ENCODE peak calls at places on chromosomes 2 and 18, in ten cellular contexts. One of them, this sample, is unnamed.

GRCh38 chr2:113230531-113230930 is 48.2 kb downstream of the PAX8 start:
- DNase-seq in upper lobe of left lung: no peak
- DNase-seq in thyroid gland: no peak
- DNase-seq in body of pancreas: no peak
- DNase-seq in H1: no peak
- DNase-seq in lower leg skin: no peak
- DNase-seq in A549: no peak
- DNase-seq in HCT116: no peak
- DNase-seq in spleen: no peak
- DNase-seq in HepG2: no peak
- DNase-seq in this sample: no peak

GRCh38 chr18:59690216-59691045 is 6.8 kb downstream of the CCBE1 start:
- DNase-seq in upper lobe of left lung: no peak
- DNase-seq in thyroid gland: no peak
- DNase-seq in body of pancreas: no peak
- DNase-seq in H1: peak
- DNase-seq in lower leg skin: no peak
- DNase-seq in A549: no peak
- DNase-seq in HCT116: no peak
- DNase-seq in spleen: no peak
- DNase-seq in HepG2: no peak
- DNase-seq in this sample: no peak

GRCh38 chr2:188983427-188984101 is 9.4 kb downstream of the COL3A1 start:
- DNase-seq in upper lobe of left lung: no peak
- DNase-seq in thyroid gland: no peak
- DNase-seq in body of pancreas: no peak
- DNase-seq in H1: no peak
- DNase-seq in lower leg skin: no peak
- DNase-seq in A549: no peak
- DNase-seq in HCT116: peak
- DNase-seq in spleen: no peak
- DNase-seq in HepG2: peak
- DNase-seq in this sample: no peak

GRCh38 chr2:191740016-191740419 is 62.1 kb downstream of the NABP1 start:
- DNase-seq in upper lobe of left lung: no peak
- DNase-seq in thyroid gland: no peak
- DNase-seq in body of pancreas: no peak
- DNase-seq in H1: no peak
- DNase-seq in lower leg skin: no peak
- DNase-seq in A549: peak
- DNase-seq in HCT116: no peak
- DNase-seq in spleen: no peak
- DNase-seq in HepG2: no peak
- DNase-seq in this sample: no peak

GRCh38 chr18:61581578-61582204 is 248.5 kb downstream of the CDH20 start:
- DNase-seq in upper lobe of left lung: peak
- DNase-seq in thyroid gland: peak
- DNase-seq in body of pancreas: peak
- DNase-seq in H1: peak
- DNase-seq in lower leg skin: peak
- DNase-seq in A549: peak
- DNase-seq in HCT116: peak
- DNase-seq in spleen: peak
- DNase-seq in HepG2: peak
- DNase-seq in this sample: peak

GRCh38 chr2:160657206-160657605 is 163.6 kb upstream of the RBMS1 start:
- DNase-seq in upper lobe of left lung: no peak
- DNase-seq in thyroid gland: no peak
- DNase-seq in body of pancreas: peak
- DNase-seq in H1: no peak
- DNase-seq in lower leg skin: no peak
- DNase-seq in A549: no peak
- DNase-seq in HCT116: no peak
- DNase-seq in spleen: no peak
- DNase-seq in HepG2: no peak
- DNase-seq in this sample: no peak

GRCh38 chr2:88261725-88262124 is 91.6 kb downstream of the THNSL2 start:
- DNase-seq in upper lobe of left lung: no peak
- DNase-seq in thyroid gland: no peak
- DNase-seq in body of pancreas: no peak
- DNase-seq in H1: no peak
- DNase-seq in lower leg skin: no peak
- DNase-seq in A549: no peak
- DNase-seq in HCT116: no peak
- DNase-seq in spleen: no peak
- DNase-seq in HepG2: no peak
- DNase-seq in this sample: no peak

GRCh38 chr18:6056171-6056932 is 161.0 kb upstream of the TMEM200C start:
- DNase-seq in upper lobe of left lung: no peak
- DNase-seq in thyroid gland: no peak
- DNase-seq in body of pancreas: no peak
- DNase-seq in H1: no peak
- DNase-seq in lower leg skin: no peak
- DNase-seq in A549: peak
- DNase-seq in HCT116: no peak
- DNase-seq in spleen: no peak
- DNase-seq in HepG2: peak
- DNase-seq in this sample: no peak

GRCh38 chr2:39664898-39665591 is 672 bp upstream of the TMEM178A start:
- DNase-seq in upper lobe of left lung: no peak
- DNase-seq in thyroid gland: peak
- DNase-seq in body of pancreas: no peak
- DNase-seq in H1: no peak
- DNase-seq in lower leg skin: no peak
- DNase-seq in A549: no peak
- DNase-seq in HCT116: no peak
- DNase-seq in spleen: no peak
- DNase-seq in HepG2: no peak
- DNase-seq in this sample: no peak

DNA sequence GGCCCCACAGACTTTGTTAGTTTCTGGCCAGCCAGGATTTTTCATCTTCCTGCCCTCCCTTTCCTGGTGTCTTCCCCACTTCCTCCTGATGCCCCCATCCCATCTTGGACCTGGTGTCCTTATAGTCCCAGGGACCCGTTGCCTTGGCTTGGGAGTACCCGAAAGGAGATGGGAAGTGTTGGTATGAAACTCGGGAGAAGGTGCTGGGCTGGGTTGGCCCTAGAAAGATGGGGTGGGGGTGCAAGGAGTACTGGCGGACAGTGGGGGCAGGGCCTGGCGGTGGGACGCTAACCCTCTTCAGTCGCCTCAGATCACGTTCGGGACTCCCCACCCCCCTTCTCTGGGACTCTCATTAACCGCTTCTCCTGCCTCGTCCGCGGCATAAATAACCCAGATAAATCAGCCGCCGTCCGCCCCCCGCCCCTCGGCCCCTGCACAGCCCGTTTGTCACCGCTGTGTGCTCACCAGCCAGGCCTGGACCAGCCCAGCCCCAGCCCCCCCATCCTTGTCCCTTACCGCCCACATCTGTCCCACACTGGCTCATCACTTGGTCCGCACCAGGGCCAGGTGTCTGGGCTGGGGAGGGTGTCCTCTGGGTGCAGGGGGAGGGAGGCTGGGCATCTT is 3.7 kb upstream of the ASIC4 start:
- DNase-seq in upper lobe of left lung: no peak
- DNase-seq in thyroid gland: no peak
- DNase-seq in body of pancreas: no peak
- DNase-seq in H1: no peak
- DNase-seq in lower leg skin: no peak
- DNase-seq in A549: no peak
- DNase-seq in HCT116: no peak
- DNase-seq in spleen: no peak
- DNase-seq in HepG2: no peak
- DNase-seq in this sample: no peak
- TF ChIP-seq POLR2A in upper lobe of left lung: no peak
- TF ChIP-seq POLR2A in thyroid gland: no peak
- TF ChIP-seq POLR2A in body of pancreas: no peak
- TF ChIP-seq POLR2A in H1: no peak
- TF ChIP-seq POLR2A in lower leg skin: no peak
- TF ChIP-seq POLR2A in A549: no peak
- TF ChIP-seq POLR2A in HCT116: no peak
- TF ChIP-seq POLR2A in spleen: no peak
- TF ChIP-seq POLR2A in HepG2: no peak
- TF ChIP-seq POLR2A in this sample: no peak

GRCh38 chr18:22279741-22280452 is 110.5 kb downstream of the GATA6 start:
- DNase-seq in upper lobe of left lung: no peak
- DNase-seq in thyroid gland: no peak
- DNase-seq in body of pancreas: no peak
- DNase-seq in H1: no peak
- DNase-seq in lower leg skin: no peak
- DNase-seq in A549: no peak
- DNase-seq in HCT116: no peak
- DNase-seq in spleen: no peak
- DNase-seq in HepG2: no peak
- DNase-seq in this sample: no peak

GRCh38 chr18:22283397-22283796 is 114.0 kb downstream of the GATA6 start:
- DNase-seq in upper lobe of left lung: no peak
- DNase-seq in thyroid gland: no peak
- DNase-seq in body of pancreas: no peak
- DNase-seq in H1: no peak
- DNase-seq in lower leg skin: no peak
- DNase-seq in A549: no peak
- DNase-seq in HCT116: no peak
- DNase-seq in spleen: no peak
- DNase-seq in HepG2: no peak
- DNase-seq in this sample: no peak

GRCh38 chr18:22280453-22280750 is 111.0 kb downstream of the GATA6 start:
- DNase-seq in upper lobe of left lung: no peak
- DNase-seq in thyroid gland: no peak
- DNase-seq in body of pancreas: no peak
- DNase-seq in H1: no peak
- DNase-seq in lower leg skin: no peak
- DNase-seq in A549: no peak
- DNase-seq in HCT116: no peak
- DNase-seq in spleen: no peak
- DNase-seq in HepG2: no peak
- DNase-seq in this sample: no peak

GRCh38 chr18:22284581-22285230 is 115.3 kb downstream of the GATA6 start:
- DNase-seq in upper lobe of left lung: no peak
- DNase-seq in thyroid gland: no peak
- DNase-seq in body of pancreas: no peak
- DNase-seq in H1: no peak
- DNase-seq in lower leg skin: no peak
- DNase-seq in A549: no peak
- DNase-seq in HCT116: no peak
- DNase-seq in spleen: no peak
- DNase-seq in HepG2: no peak
- DNase-seq in this sample: no peak

DNA sequence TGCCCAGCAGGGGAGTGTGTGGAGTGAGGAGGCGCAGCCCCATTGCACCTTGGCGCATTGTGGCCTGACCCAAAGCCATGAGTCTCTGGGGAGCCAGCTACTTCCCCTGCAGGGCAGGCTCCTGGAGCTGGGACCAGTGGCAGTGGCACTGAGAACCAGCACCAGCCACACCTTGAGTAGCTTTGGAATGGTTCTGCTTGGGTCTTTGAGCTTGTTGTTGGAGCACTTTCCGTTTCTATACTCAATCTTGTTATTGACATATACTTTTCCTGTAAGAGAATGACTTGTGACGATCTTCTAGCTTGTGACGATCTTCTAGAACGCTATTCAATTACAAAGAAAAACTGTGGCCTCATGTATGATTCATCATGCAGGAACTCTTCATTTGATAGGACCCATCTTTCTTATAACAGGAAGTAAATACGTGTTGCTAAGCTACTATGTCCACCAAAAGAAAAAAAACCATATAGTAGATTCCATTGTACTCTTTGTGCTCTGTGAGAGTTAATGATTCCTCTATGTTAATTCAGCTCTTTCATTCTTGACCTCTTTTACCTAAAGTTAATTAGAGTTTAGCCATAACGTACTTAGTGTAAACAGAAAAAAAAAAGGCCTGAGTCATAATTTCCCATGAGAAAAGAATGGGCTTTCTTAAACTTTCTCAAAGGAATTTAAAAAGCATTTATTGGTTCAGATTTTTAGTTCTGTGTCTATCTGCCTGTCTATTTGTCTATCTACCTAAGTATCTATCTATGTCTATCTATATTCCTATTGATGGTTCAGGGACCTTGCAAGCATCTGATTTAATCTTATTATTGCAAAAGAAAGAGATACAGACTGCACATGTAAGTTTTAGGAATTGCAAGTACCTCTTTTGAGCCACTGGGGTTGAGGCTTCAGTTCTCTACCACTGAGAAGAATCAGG is 113.2 kb downstream of the GATA6 start:
- DNase-seq in upper lobe of left lung: no peak
- DNase-seq in thyroid gland: no peak
- DNase-seq in body of pancreas: no peak
- DNase-seq in H1: no peak
- DNase-seq in lower leg skin: no peak
- DNase-seq in A549: peak
- DNase-seq in HCT116: peak
- DNase-seq in spleen: no peak
- DNase-seq in HepG2: peak
- DNase-seq in this sample: no peak
- TF ChIP-seq POLR2A in upper lobe of left lung: no peak
- TF ChIP-seq POLR2A in thyroid gland: no peak
- TF ChIP-seq POLR2A in body of pancreas: no peak
- TF ChIP-seq POLR2A in H1: no peak
- TF ChIP-seq POLR2A in lower leg skin: no peak
- TF ChIP-seq POLR2A in A549: no peak
- TF ChIP-seq POLR2A in HCT116: no peak
- TF ChIP-seq POLR2A in spleen: no peak
- TF ChIP-seq POLR2A in HepG2: no peak
- TF ChIP-seq POLR2A in this sample: no peak

DNA sequence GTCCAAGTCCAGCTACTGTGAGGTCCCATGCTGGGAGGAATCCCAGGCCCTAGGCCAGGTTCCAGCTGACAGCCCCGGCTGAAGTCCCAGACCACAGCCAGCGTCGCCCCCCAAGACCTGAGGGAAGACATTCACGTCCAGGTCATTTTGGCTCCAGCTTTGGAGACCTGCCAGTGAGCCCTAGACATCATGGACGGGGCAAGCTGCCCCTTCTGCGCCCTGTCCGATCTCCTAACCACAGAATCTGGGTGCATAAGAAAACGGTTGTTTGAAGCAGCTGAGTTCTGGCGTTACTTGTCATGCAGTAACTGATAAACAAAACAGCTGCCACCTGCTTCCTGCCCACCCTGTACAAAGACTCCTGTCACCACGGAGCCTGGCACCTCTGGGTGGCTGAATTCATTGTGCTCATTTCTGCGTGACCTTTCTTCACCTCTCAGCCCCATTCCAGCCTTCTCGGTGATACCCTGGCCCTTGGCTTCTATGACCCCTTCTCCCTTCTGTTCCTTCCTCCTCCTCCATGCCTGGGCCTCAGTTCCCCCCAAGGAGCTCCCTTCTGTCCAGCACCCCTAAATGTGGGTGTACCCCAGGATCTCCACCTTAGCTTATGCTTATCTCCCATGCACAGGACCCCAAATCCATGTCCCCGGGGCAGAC is 72.6 kb upstream of the SMAD7 start:
- DNase-seq in upper lobe of left lung: no peak
- DNase-seq in thyroid gland: no peak
- DNase-seq in body of pancreas: no peak
- DNase-seq in H1: no peak
- DNase-seq in lower leg skin: no peak
- DNase-seq in A549: no peak
- DNase-seq in HCT116: no peak
- DNase-seq in spleen: peak
- DNase-seq in HepG2: no peak
- DNase-seq in this sample: no peak
- TF ChIP-seq POLR2A in upper lobe of left lung: no peak
- TF ChIP-seq POLR2A in thyroid gland: no peak
- TF ChIP-seq POLR2A in body of pancreas: no peak
- TF ChIP-seq POLR2A in H1: no peak
- TF ChIP-seq POLR2A in lower leg skin: no peak
- TF ChIP-seq POLR2A in A549: no peak
- TF ChIP-seq POLR2A in HCT116: no peak
- TF ChIP-seq POLR2A in spleen: no peak
- TF ChIP-seq POLR2A in HepG2: no peak
- TF ChIP-seq POLR2A in this sample: no peak

GRCh38 chr2:68251187-68251854 is 1.0 kb downstream of the PPP3R1 start:
- DNase-seq in upper lobe of left lung: peak
- DNase-seq in thyroid gland: peak
- DNase-seq in body of pancreas: peak
- DNase-seq in H1: peak
- DNase-seq in lower leg skin: peak
- DNase-seq in A549: peak
- DNase-seq in HCT116: peak
- DNase-seq in spleen: peak
- DNase-seq in HepG2: peak
- DNase-seq in this sample: peak
- TF ChIP-seq POLR2A in upper lobe of left lung: peak
- TF ChIP-seq POLR2A in thyroid gland: no peak
- TF ChIP-seq POLR2A in body of pancreas: peak
- TF ChIP-seq POLR2A in H1: no peak
- TF ChIP-seq POLR2A in lower leg skin: no peak
- TF ChIP-seq POLR2A in A549: no peak
- TF ChIP-seq POLR2A in HCT116: no peak
- TF ChIP-seq POLR2A in spleen: no peak
- TF ChIP-seq POLR2A in HepG2: no peak
- TF ChIP-seq POLR2A in this sample: peak

This sample was measured in right lobe of liver.